ENCODE peak calls at places on chromosomes 1 and 21, in eight cellular contexts. One of them, this sample, is unnamed.

GRCh38 chr1:160205974-160206369 is 788 bp downstream of the PEA15 start:
- DNase-seq in PC-3: peak; percentile 70
- DNase-seq in HepG2: no peak
- DNase-seq in body of pancreas: peak; percentile 33
- DNase-seq in neural progenitor cell: peak; percentile 49
- DNase-seq in left ventricle myocardium inferior: peak; percentile 33
- DNase-seq in ascending aorta: peak; percentile 58
- DNase-seq in lower lobe of right lung: no peak
- DNase-seq in this sample: peak; percentile 65

GRCh38 chr1:41493117-41493536 is 8.6 kb upstream of the EDN2 start:
- DNase-seq in PC-3: peak; percentile 70
- DNase-seq in lower lobe of right lung: no peak
- DNase-seq in HepG2: no peak
- DNase-seq in body of pancreas: peak; percentile 21
- DNase-seq in left ventricle myocardium inferior: peak; percentile 14
- DNase-seq in ascending aorta: no peak
- DNase-seq in neural progenitor cell: no peak
- DNase-seq in this sample: peak; percentile 94

GRCh38 chr1:153800516-153800915 is 25.3 kb downstream of the SLC27A3 start:
- DNase-seq in PC-3: no peak
- DNase-seq in ascending aorta: no peak
- DNase-seq in left ventricle myocardium inferior: no peak
- DNase-seq in HepG2: no peak
- DNase-seq in neural progenitor cell: no peak
- DNase-seq in lower lobe of right lung: no peak
- DNase-seq in body of pancreas: peak; percentile 3
- DNase-seq in this sample: no peak

GRCh38 chr1:2414297-2414958 is 2.1 kb upstream of the PEX10 start:
- DNase-seq in neural progenitor cell: peak; percentile 89
- DNase-seq in lower lobe of right lung: peak; percentile 83
- DNase-seq in ascending aorta: no peak
- DNase-seq in PC-3: peak; percentile 79
- DNase-seq in left ventricle myocardium inferior: peak; percentile 72
- DNase-seq in body of pancreas: peak; percentile 79
- DNase-seq in HepG2: peak; percentile 51
- DNase-seq in this sample: peak; percentile 42

GRCh38 chr1:191174298-191174697 is 696.6 kb upstream of the BRINP3 start:
- DNase-seq in PC-3: no peak
- DNase-seq in neural progenitor cell: peak; percentile 13
- DNase-seq in body of pancreas: no peak
- DNase-seq in left ventricle myocardium inferior: no peak
- DNase-seq in ascending aorta: no peak
- DNase-seq in HepG2: no peak
- DNase-seq in lower lobe of right lung: no peak
- DNase-seq in this sample: no peak

GRCh38 chr1:201310251-201310985 is 27.1 kb downstream of the PKP1 start:
- DNase-seq in neural progenitor cell: no peak
- DNase-seq in left ventricle myocardium inferior: no peak
- DNase-seq in HepG2: no peak
- DNase-seq in lower lobe of right lung: peak; percentile 33
- DNase-seq in ascending aorta: no peak
- DNase-seq in body of pancreas: no peak
- DNase-seq in PC-3: no peak
- DNase-seq in this sample: no peak

GRCh38 chr1:33821291-33821690 is 42.6 kb upstream of the HMGB4 start:
- DNase-seq in left ventricle myocardium inferior: no peak
- DNase-seq in HepG2: no peak
- DNase-seq in neural progenitor cell: no peak
- DNase-seq in lower lobe of right lung: no peak
- DNase-seq in body of pancreas: no peak
- DNase-seq in PC-3: no peak
- DNase-seq in ascending aorta: no peak
- DNase-seq in this sample: no peak

GRCh38 chr1:55380313-55380970 is 165.3 kb upstream of the USP24 start:
- DNase-seq in body of pancreas: peak; percentile 14
- DNase-seq in HepG2: no peak
- DNase-seq in PC-3: no peak
- DNase-seq in neural progenitor cell: no peak
- DNase-seq in lower lobe of right lung: no peak
- DNase-seq in left ventricle myocardium inferior: peak; percentile 36
- DNase-seq in ascending aorta: no peak
- DNase-seq in this sample: no peak

GRCh38 chr21:14382486-14382834 is 486 bp downstream of the HSPA13 start:
- DNase-seq in HepG2: no peak
- DNase-seq in body of pancreas: peak; percentile 26
- DNase-seq in lower lobe of right lung: no peak
- DNase-seq in neural progenitor cell: no peak
- DNase-seq in left ventricle myocardium inferior: no peak
- DNase-seq in PC-3: peak; percentile 23
- DNase-seq in ascending aorta: no peak
- DNase-seq in this sample: no peak

GRCh38 chr1:23051510-23051909 is 32.2 kb downstream of the KDM1A start:
- DNase-seq in neural progenitor cell: no peak
- DNase-seq in ascending aorta: no peak
- DNase-seq in left ventricle myocardium inferior: no peak
- DNase-seq in HepG2: no peak
- DNase-seq in body of pancreas: no peak
- DNase-seq in PC-3: no peak
- DNase-seq in lower lobe of right lung: no peak
- DNase-seq in this sample: no peak

GRCh38 chr1:167707942-167708341 is 13.8 kb upstream of the MPZL1 start:
- DNase-seq in PC-3: peak; percentile 35
- DNase-seq in lower lobe of right lung: no peak
- DNase-seq in neural progenitor cell: no peak
- DNase-seq in left ventricle myocardium inferior: no peak
- DNase-seq in ascending aorta: no peak
- DNase-seq in body of pancreas: no peak
- DNase-seq in HepG2: no peak
- DNase-seq in this sample: peak; percentile 88

GRCh38 chr21:32829504-32829903 is 57.9 kb upstream of the PAXBP1 start:
- DNase-seq in ascending aorta: no peak
- DNase-seq in PC-3: no peak
- DNase-seq in neural progenitor cell: no peak
- DNase-seq in body of pancreas: no peak
- DNase-seq in lower lobe of right lung: no peak
- DNase-seq in HepG2: no peak
- DNase-seq in left ventricle myocardium inferior: no peak
- DNase-seq in this sample: no peak

GRCh38 chr1:201119206-201119814 is 7.1 kb upstream of the CACNA1S start:
- DNase-seq in left ventricle myocardium inferior: no peak
- DNase-seq in ascending aorta: no peak
- DNase-seq in lower lobe of right lung: no peak
- DNase-seq in HepG2: peak; percentile 22
- DNase-seq in PC-3: peak; percentile 90
- DNase-seq in body of pancreas: peak; percentile 38
- DNase-seq in neural progenitor cell: peak; percentile 79
- DNase-seq in this sample: no peak

GRCh38 chr1:245098924-245099323 is 55.9 kb upstream of the KIF26B start:
- DNase-seq in body of pancreas: no peak
- DNase-seq in left ventricle myocardium inferior: no peak
- DNase-seq in PC-3: no peak
- DNase-seq in lower lobe of right lung: no peak
- DNase-seq in neural progenitor cell: no peak
- DNase-seq in HepG2: no peak
- DNase-seq in ascending aorta: no peak
- DNase-seq in this sample: no peak

GRCh38 chr21:34806423-34806822 is 137.6 kb downstream of the CLIC6 start:
- DNase-seq in PC-3: no peak
- DNase-seq in body of pancreas: no peak
- DNase-seq in HepG2: no peak
- DNase-seq in ascending aorta: no peak
- DNase-seq in lower lobe of right lung: no peak
- DNase-seq in neural progenitor cell: no peak
- DNase-seq in left ventricle myocardium inferior: no peak
- DNase-seq in this sample: no peak

GRCh38 chr21:34808569-34809204 is 139.9 kb downstream of the CLIC6 start:
- DNase-seq in PC-3: no peak
- DNase-seq in HepG2: no peak
- DNase-seq in ascending aorta: no peak
- DNase-seq in left ventricle myocardium inferior: no peak
- DNase-seq in neural progenitor cell: no peak
- DNase-seq in body of pancreas: no peak
- DNase-seq in lower lobe of right lung: no peak
- DNase-seq in this sample: peak; percentile 56

GRCh38 chr21:34805157-34805556 is 136.4 kb downstream of the CLIC6 start:
- DNase-seq in neural progenitor cell: no peak
- DNase-seq in lower lobe of right lung: no peak
- DNase-seq in body of pancreas: no peak
- DNase-seq in ascending aorta: no peak
- DNase-seq in PC-3: no peak
- DNase-seq in HepG2: no peak
- DNase-seq in left ventricle myocardium inferior: no peak
- DNase-seq in this sample: no peak

GRCh38 chr21:34807881-34808568 is 139.2 kb downstream of the CLIC6 start:
- DNase-seq in HepG2: no peak
- DNase-seq in ascending aorta: peak; percentile 45
- DNase-seq in left ventricle myocardium inferior: no peak
- DNase-seq in body of pancreas: no peak
- DNase-seq in lower lobe of right lung: peak; percentile 56
- DNase-seq in PC-3: peak; percentile 87
- DNase-seq in neural progenitor cell: no peak
- DNase-seq in this sample: peak; percentile 92

DNA sequence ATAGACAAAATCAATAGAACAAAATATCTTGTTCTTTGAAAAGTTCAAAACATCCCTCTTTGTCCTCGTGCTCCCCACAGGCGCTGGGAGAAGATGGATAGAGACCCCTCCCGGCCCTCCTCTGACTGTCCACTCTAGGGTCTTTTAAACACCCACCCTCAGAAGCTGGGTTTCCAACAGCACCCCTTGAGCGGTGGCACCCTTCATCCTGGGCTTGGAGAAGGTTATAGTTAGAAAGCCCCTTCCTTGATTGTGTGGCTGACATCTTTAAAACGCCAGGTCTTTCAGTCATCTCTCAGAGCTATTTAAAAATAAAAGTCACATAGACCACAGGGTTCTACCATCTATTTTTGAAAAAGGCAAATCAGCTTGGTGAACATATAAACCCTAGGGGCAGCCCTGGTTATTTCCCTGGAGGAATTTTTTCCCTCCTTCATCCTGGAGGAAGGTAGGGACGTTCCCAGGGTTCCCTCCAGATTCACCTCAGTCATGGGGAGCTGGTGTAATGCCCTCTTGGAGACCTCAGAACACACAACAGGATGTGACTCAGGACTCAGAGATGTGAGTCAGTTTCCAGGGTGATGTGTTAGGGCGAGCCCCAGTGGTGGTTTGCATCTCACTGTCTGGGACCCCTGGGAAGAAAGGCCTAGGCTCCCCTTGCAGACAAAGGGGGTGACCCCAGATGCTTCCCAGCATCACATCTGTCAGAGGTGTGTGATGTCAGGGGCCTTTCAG is 138.5 kb downstream of the CLIC6 start:
- DNase-seq in lower lobe of right lung: no peak
- DNase-seq in ascending aorta: no peak
- DNase-seq in HepG2: no peak
- DNase-seq in body of pancreas: no peak
- DNase-seq in left ventricle myocardium inferior: no peak
- DNase-seq in neural progenitor cell: no peak
- DNase-seq in PC-3: peak; percentile 89
- DNase-seq in this sample: peak; percentile 95
- TF ChIP-seq CTCF in lower lobe of right lung: no peak
- TF ChIP-seq CTCF in ascending aorta: no peak
- TF ChIP-seq CTCF in HepG2: no peak
- TF ChIP-seq CTCF in body of pancreas: no peak
- TF ChIP-seq CTCF in left ventricle myocardium inferior: no peak
- TF ChIP-seq CTCF in neural progenitor cell: no peak
- TF ChIP-seq CTCF in PC-3: peak; percentile 21
- TF ChIP-seq CTCF in this sample: peak; percentile 36

GRCh38 chr1:31954607-31955283 is 16.6 kb upstream of the PTP4A2 start:
- DNase-seq in PC-3: peak; percentile 91
- DNase-seq in body of pancreas: peak; percentile 61
- DNase-seq in HepG2: peak; percentile 56
- DNase-seq in neural progenitor cell: peak; percentile 42
- DNase-seq in ascending aorta: peak; percentile 80
- DNase-seq in lower lobe of right lung: peak; percentile 89
- DNase-seq in left ventricle myocardium inferior: peak; percentile 83
- DNase-seq in this sample: peak; percentile 90

GRCh38 chr1:31955917-31956736 is 18.0 kb upstream of the PTP4A2 start:
- DNase-seq in ascending aorta: peak; percentile 77
- DNase-seq in HepG2: peak; percentile 70
- DNase-seq in PC-3: peak; percentile 98
- DNase-seq in neural progenitor cell: peak; percentile 50
- DNase-seq in left ventricle myocardium inferior: peak; percentile 61
- DNase-seq in lower lobe of right lung: peak; percentile 86
- DNase-seq in body of pancreas: peak; percentile 70
- DNase-seq in this sample: peak; percentile 97

GRCh38 chr1:31959941-31960340 is 21.8 kb upstream of the PTP4A2 start:
- DNase-seq in lower lobe of right lung: no peak
- DNase-seq in neural progenitor cell: no peak
- DNase-seq in left ventricle myocardium inferior: no peak
- DNase-seq in body of pancreas: no peak
- DNase-seq in PC-3: no peak
- DNase-seq in ascending aorta: no peak
- DNase-seq in HepG2: no peak
- DNase-seq in this sample: no peak

GRCh38 chr1:31959521-31959920 is 21.4 kb upstream of the PTP4A2 start:
- DNase-seq in neural progenitor cell: no peak
- DNase-seq in PC-3: no peak
- DNase-seq in ascending aorta: no peak
- DNase-seq in left ventricle myocardium inferior: no peak
- DNase-seq in lower lobe of right lung: no peak
- DNase-seq in body of pancreas: no peak
- DNase-seq in HepG2: no peak
- DNase-seq in this sample: no peak

GRCh38 chr1:31957701-31958674 is 19.8 kb upstream of the PTP4A2 start:
- DNase-seq in left ventricle myocardium inferior: no peak
- DNase-seq in body of pancreas: no peak
- DNase-seq in HepG2: no peak
- DNase-seq in ascending aorta: no peak
- DNase-seq in lower lobe of right lung: no peak
- DNase-seq in PC-3: no peak
- DNase-seq in neural progenitor cell: no peak
- DNase-seq in this sample: no peak
- H3K27ac ChIP-seq in left ventricle myocardium inferior: peak overlapping the region; percentile 95
- H3K27ac ChIP-seq in body of pancreas: no peak overlapping the region
- H3K27ac ChIP-seq in HepG2: no peak overlapping the region
- H3K27ac ChIP-seq in ascending aorta: peak overlapping the region; percentile 18
- H3K27ac ChIP-seq in lower lobe of right lung: peak overlapping the region; percentile 89
- H3K27ac ChIP-seq in PC-3: no peak overlapping the region
- H3K27ac ChIP-seq in neural progenitor cell: no peak overlapping the region
- H3K27ac ChIP-seq in this sample: no peak overlapping the region

GRCh38 chr1:230104395-230105244 is 37.6 kb downstream of the GALNT2 start:
- DNase-seq in HepG2: peak; percentile 92
- DNase-seq in left ventricle myocardium inferior: peak; percentile 92
- DNase-seq in neural progenitor cell: peak; percentile 27
- DNase-seq in body of pancreas: peak; percentile 99
- DNase-seq in PC-3: peak; percentile 100
- DNase-seq in lower lobe of right lung: peak; percentile 97
- DNase-seq in ascending aorta: peak; percentile 97
- DNase-seq in this sample: peak; percentile 99
- H3K4me1 ChIP-seq in HepG2: peaks cover 70% of the 10 kb centered on the region
- H3K4me1 ChIP-seq in left ventricle myocardium inferior: peaks cover 50% of the 10 kb centered on the region
- H3K4me1 ChIP-seq in neural progenitor cell: peaks cover 40% of the 10 kb centered on the region
- H3K4me1 ChIP-seq in body of pancreas: peaks cover 71% of the 10 kb centered on the region
- H3K4me1 ChIP-seq in PC-3: peaks cover 70% of the 10 kb centered on the region
- H3K4me1 ChIP-seq in lower lobe of right lung: peaks cover 63% of the 10 kb centered on the region
- H3K4me1 ChIP-seq in ascending aorta: peaks cover 14% of the 10 kb centered on the region
- H3K4me1 ChIP-seq in this sample: peaks cover 18% of the 10 kb centered on the region

DNA sequence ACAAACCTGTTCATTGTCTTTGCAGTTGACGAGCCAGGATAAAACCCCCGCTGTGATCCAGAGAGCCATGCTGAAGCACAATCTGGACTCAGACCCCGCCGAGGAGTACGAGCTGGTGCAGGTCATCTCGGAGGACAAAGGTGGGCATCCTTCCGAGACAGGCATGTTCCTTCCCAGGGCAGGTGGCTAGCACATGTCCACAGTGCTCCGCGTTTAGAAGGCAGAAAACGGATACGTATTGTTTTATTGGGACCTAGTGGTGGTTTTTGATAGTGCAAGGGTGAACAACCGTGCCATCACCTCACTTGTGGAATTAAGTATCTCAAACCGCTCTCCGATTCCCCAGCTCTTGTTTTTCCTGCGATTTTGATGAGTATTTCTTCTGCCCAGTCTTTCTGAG is 115.3 kb downstream of the COLGALT2 start:
- DNase-seq in lower lobe of right lung: no peak
- DNase-seq in body of pancreas: no peak
- DNase-seq in neural progenitor cell: no peak
- DNase-seq in left ventricle myocardium inferior: no peak
- DNase-seq in PC-3: no peak
- DNase-seq in HepG2: no peak
- DNase-seq in ascending aorta: no peak
- DNase-seq in this sample: no peak
- TF ChIP-seq CTCF in lower lobe of right lung: no peak
- TF ChIP-seq CTCF in body of pancreas: no peak
- TF ChIP-seq CTCF in neural progenitor cell: peak; percentile 19
- TF ChIP-seq CTCF in left ventricle myocardium inferior: peak; percentile 9
- TF ChIP-seq CTCF in PC-3: peak; percentile 32
- TF ChIP-seq CTCF in HepG2: no peak
- TF ChIP-seq CTCF in ascending aorta: no peak
- TF ChIP-seq CTCF in this sample: no peak

This sample was measured in foreskin keratinocyte.